ENCODE peak calls at places on chromosomes 3 and 15, in five cellular contexts. F, C, M, N and V are unnamed samples.

GRCh38 chr3:8450618-8451017 is 51.0 kb upstream of the LMCD1 start:
- DNase-seq in N (no peak), F (peak), M (no peak), C (no peak), V (no peak)

GRCh38 chr3:134355416-134355815 is 18.8 kb downstream of the AMOTL2 start:
- DNase-seq in F (no peak), C (no peak), N (no peak), M (no peak), V (no peak)

GRCh38 chr15:90414408-90415028 is 26.5 kb downstream of the IQGAP1 start:
- DNase-seq in C (no peak), M (no peak), N (no peak), F (peak), V (no peak)

GRCh38 chr15:60656041-60656440 is 177.1 kb upstream of the ICE2 start:
- DNase-seq in C (no peak), N (peak), M (no peak), F (no peak), V (no peak)

GRCh38 chr3:113143353-113143752 is 68.0 kb upstream of the BOC start:
- DNase-seq in C (no peak), M (no peak), F (no peak), N (no peak), V (no peak)

GRCh38 chr3:52798978-52799476 is 4.4 kb downstream of the ITIH3 start:
- DNase-seq in F (no peak), C (no peak), M (no peak), N (peak), V (no peak)

GRCh38 chr15:38991701-38992100 is 427.1 kb upstream of the RASGRP1 start:
- DNase-seq in F (peak), C (no peak), M (no peak), N (peak), V (no peak)

GRCh38 chr3:100702082-100703014 is 6.9 kb upstream of the TFG start:
- DNase-seq in C (no peak), N (no peak), F (no peak), M (no peak), V (no peak)

GRCh38 chr3:107846282-107846852 is 244.5 kb downstream of the CD47 start:
- DNase-seq in F (peak), M (no peak), N (peak), C (peak), V (peak)

GRCh38 chr15:63353887-63354286 is 27.8 kb downstream of the CA12 start:
- DNase-seq in M (no peak), F (no peak), C (no peak), N (no peak), V (no peak)

GRCh38 chr3:12663311-12663935 is 494 bp downstream of the RAF1 start:
- DNase-seq in M (peak), C (peak), F (peak), N (no peak), V (no peak)

GRCh38 chr3:82815417-82816058 is 1054.1 kb upstream of the GBE1 start:
- DNase-seq in F (no peak), M (no peak), C (no peak), N (no peak), V (no peak)

GRCh38 chr3:58029842-58030584 is 21.8 kb downstream of the FLNB start:
- DNase-seq in C (no peak), N (no peak), F (no peak), M (no peak), V (no peak)

DNA sequence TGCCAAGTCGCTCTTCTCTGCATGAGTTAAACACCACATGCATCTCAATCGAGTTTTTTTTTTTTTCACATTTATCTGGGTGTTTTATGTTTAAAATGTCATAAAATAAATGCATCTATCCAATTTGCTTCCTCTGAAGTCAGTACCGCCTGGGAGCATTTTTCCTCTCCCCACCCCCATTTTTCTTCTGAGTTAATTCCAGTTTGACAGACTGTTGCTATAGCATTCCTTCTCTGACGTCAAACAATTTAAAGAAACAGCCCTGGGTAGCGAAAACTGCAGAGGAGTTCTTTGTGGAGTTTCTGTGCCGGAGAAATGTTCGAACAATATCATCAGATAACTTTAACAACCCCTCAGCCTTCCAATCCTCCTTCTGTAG is 885 bp upstream of the GNB4 start:
- DNase-seq in M (no peak), C (no peak), N (peak), F (peak), V (no peak)
- H3K4me3 ChIP-seq in M (peak), C (peak), N (peak), F (peak), V (peak)

DNA sequence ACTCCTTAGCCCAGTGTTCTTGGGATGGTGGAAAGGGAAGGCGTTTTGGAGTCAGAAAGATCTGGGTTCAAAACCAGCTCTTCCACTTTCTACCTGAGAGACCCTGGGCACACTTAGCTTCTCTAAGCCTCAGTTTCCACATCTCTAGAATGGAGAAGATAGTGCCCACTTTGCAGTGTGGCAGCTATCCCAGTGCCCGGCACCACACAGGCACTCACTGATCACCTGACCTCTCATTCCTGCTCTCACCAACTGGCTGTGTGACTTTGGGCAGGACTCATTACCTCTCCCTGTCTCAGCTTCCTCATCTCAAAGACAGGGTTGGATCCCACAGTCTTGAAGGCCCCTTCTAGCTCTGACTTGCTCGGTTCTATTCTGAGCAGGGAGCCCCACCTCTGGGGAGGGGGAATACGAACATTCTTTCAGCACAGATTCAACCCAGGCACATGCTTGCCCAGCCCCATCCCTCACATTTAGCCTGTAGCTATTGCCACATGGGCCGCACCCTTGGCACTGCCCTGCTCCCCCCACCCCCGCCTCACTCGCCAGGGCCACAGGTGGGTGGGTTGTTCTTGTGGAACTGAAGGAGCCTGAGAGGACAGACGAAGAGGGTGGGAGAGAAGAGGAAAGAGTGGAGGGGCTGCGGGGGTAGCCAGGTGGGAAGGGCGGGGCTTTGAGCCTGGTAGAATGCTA is 39.2 kb downstream of the EPHB3 start:
- DNase-seq in F (no peak), M (no peak), C (no peak), N (no peak), V (no peak)
- H3K4me3 ChIP-seq in F (no peak), M (no peak), C (no peak), N (no peak), V (no peak)

GRCh38 chr3:71578045-71578730 is 5.3 kb downstream of the FOXP1 start:
- DNase-seq in M (no peak), C (no peak), N (peak), F (no peak), V (no peak)
- H3K4me3 ChIP-seq in M (no peak), C (no peak), N (no peak), F (no peak), V (no peak)

DNA sequence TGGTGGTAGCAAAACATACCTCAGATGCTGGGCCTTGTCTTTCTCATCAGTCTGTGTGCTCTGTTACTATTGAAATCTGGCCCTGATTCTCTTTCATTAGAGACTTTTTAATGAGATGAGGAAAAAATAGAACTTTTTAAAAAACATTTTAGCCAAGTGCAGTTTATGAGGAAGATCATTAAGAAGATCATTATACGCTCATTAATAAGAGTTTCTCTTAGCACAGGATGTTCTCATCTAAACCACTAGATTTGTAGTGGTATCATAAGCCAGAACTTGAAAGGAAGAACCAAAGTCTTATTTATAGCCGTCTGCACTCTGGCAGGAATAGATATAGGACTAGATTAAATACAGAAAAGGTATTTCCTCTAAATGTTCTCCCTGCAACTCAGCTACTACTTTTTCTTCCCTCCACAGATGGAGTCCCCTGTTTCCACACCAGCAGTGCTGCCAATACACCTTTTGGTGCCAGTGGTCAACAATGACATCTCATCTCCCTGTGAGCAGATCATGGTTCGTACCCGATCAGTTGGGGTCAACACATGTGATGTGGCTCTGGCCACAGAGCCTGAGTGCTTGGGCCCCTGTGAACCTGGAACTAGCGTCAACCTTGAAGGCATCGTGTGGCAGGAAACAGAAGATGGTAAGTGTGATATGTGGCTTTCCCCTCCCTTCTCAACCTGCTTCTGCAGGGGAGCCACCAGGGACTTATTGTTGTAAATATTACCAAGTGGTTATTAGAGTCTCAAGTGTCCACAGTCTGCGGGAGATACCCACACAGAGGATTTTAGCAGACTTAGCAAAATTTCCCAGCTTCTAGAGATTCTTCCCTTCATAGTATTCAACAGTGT is 152.8 kb downstream of the RBPMS2 start:
- DNase-seq in C (peak), F (no peak), M (peak), N (no peak), V (no peak)
- H3K4me3 ChIP-seq in C (peak), F (no peak), M (peak), N (no peak), V (no peak)